ENCODE peak calls at places on chromosomes 13 and 19, in nine cellular contexts. L is AG04449; Q is fibroblast of lung; O is SK-N-SH; V is thyroid gland; H is colonic mucosa; A is thoracic aorta; Y is choroid plexus epithelial cell; S is CD8-positive, alpha-beta T cell. G is an unnamed sample.

GRCh38 chr13:76790519-76791289 is 95.5 kb downstream of the KCTD12 start:
- DNase-seq in L (no peak), Q (peak; percentile 11), O (no peak), V (no peak), H (no peak), A (no peak), Y (peak; percentile 47), S (no peak), G (no peak)

GRCh38 chr13:42746846-42747245 is 34.5 kb upstream of the FAM216B start:
- DNase-seq in L (no peak), Q (peak; percentile 12), O (no peak), V (no peak), H (no peak), A (no peak), Y (peak; percentile 41), S (no peak), G (no peak)

GRCh38 chr19:46979770-46980105 is 39.9 kb upstream of the NPAS1 start:
- DNase-seq in L (no peak), Q (no peak), O (no peak), V (no peak), H (no peak), A (no peak), Y (no peak), S (no peak), G (no peak)

GRCh38 chr13:94620286-94620896 is 18.7 kb downstream of the GPR180 start:
- DNase-seq in L (no peak), Q (peak; percentile 11), O (peak; percentile 49), V (peak; percentile 23), H (no peak), A (no peak), Y (peak; percentile 72), S (no peak), G (no peak)

GRCh38 chr19:45768644-45769053 is 403 bp downstream of the SIX5 start:
- DNase-seq in L (no peak), Q (peak; percentile 39), O (no peak), V (peak; percentile 45), H (no peak), A (no peak), Y (peak; percentile 52), S (peak; percentile 9), G (peak; percentile 56)

GRCh38 chr19:4624733-4625362 is 14.5 kb upstream of the TNFAIP8L1 start:
- DNase-seq in L (no peak), Q (no peak), O (no peak), V (no peak), H (no peak), A (no peak), Y (no peak), S (no peak), G (no peak)

GRCh38 chr19:55080121-55080914 is 4.6 kb downstream of the EPS8L1 start:
- DNase-seq in L (no peak), Q (peak; percentile 47), O (peak; percentile 96), V (peak; percentile 51), H (peak; percentile 94), A (no peak), Y (peak; percentile 67), S (peak; percentile 44), G (peak; percentile 46)

GRCh38 chr13:32538234-32538620 is 368 bp downstream of the N4BP2L2 start:
- DNase-seq in L (peak; percentile 5), Q (peak; percentile 50), O (peak; percentile 45), V (no peak), H (no peak), A (no peak), Y (peak; percentile 61), S (no peak), G (peak; percentile 65)

GRCh38 chr13:24615114-24615513 is 65.1 kb upstream of the ATP12A start:
- DNase-seq in L (no peak), Q (no peak), O (no peak), V (no peak), H (no peak), A (no peak), Y (no peak), S (no peak), G (no peak)

GRCh38 chr19:7272856-7273578 is 21.2 kb downstream of the INSR start:
- DNase-seq in L (no peak), Q (no peak), O (no peak), V (no peak), H (no peak), A (no peak), Y (no peak), S (no peak), G (no peak)

GRCh38 chr13:46469064-46469463 is 82.0 kb upstream of the RUBCNL start:
- DNase-seq in L (peak; percentile 66), Q (peak; percentile 51), O (peak; percentile 48), V (no peak), H (no peak), A (no peak), Y (peak; percentile 20), S (no peak), G (no peak)

GRCh38 chr19:3450796-3451411 is 29.4 kb downstream of the SMIM24 start:
- DNase-seq in L (peak; percentile 98), Q (peak; percentile 100), O (no peak), V (peak; percentile 37), H (no peak), A (peak; percentile 81), Y (peak; percentile 99), S (no peak), G (peak; percentile 96)

GRCh38 chr13:42028113-42028799 is 20.2 kb upstream of the DGKH start:
- DNase-seq in L (no peak), Q (no peak), O (no peak), V (no peak), H (peak; percentile 84), A (no peak), Y (peak; percentile 22), S (no peak), G (no peak)

GRCh38 chr19:21586341-21587116 is 81.1 kb downstream of the ZNF429 start:
- DNase-seq in L (no peak), Q (no peak), O (peak; percentile 82), V (peak; percentile 30), H (no peak), A (no peak), Y (no peak), S (no peak), G (peak; percentile 35)

GRCh38 chr19:7188682-7189629 is 105.3 kb downstream of the INSR start:
- DNase-seq in L (no peak), Q (no peak), O (no peak), V (no peak), H (no peak), A (no peak), Y (no peak), S (no peak), G (peak; percentile 52)

GRCh38 chr19:46213156-46213555 is 16.4 kb upstream of the IGFL1 start:
- DNase-seq in L (no peak), Q (no peak), O (no peak), V (no peak), H (no peak), A (no peak), Y (no peak), S (no peak), G (no peak)

GRCh38 chr13:50107205-50107604 is 92.0 kb downstream of the KCNRG start:
- DNase-seq in L (no peak), Q (peak; percentile 45), O (no peak), V (no peak), H (no peak), A (no peak), Y (no peak), S (no peak), G (no peak)

GRCh38 chr19:17687141-17687856 is 855 bp downstream of the UNC13A start:
- DNase-seq in L (no peak), Q (no peak), O (peak; percentile 72), V (no peak), H (no peak), A (no peak), Y (no peak), S (no peak), G (no peak)

GRCh38 chr13:64709079-64709478 is 2521.1 kb downstream of the PCDH9 start:
- DNase-seq in L (no peak), Q (no peak), O (no peak), V (no peak), H (no peak), A (no peak), Y (peak; percentile 6), S (no peak), G (no peak)

DNA sequence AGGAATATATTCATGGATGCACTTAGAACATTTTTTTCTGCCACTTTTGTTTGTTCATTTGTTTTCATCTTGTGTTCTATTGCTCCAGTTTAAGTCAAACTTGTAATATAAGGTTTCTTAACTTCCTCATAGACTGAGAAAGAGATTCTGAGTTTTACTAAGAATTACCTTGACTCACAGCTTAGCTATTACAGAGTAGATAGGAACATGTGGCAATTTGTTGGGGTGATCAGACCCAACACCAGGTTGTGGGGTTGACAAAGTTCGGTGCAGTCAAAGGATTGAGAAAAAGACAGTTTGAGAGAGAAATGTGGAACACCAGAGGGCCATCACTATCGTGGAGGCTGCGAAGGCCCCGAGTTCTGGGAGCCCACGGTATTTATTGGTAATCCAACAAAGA is 2526.0 kb downstream of the PCDH9 start:
- DNase-seq in L (no peak), Q (no peak), O (no peak), V (no peak), H (no peak), A (no peak), Y (peak; percentile 30), S (no peak), G (no peak)
- H3K4me3 ChIP-seq in L (no peak overlapping the region), Q (no peak overlapping the region), O (no peak overlapping the region), V (no peak overlapping the region), H (no peak overlapping the region), A (no peak overlapping the region), Y (no peak overlapping the region), S (no peak overlapping the region), G (no peak overlapping the region)

GRCh38 chr13:57611956-57612355 is 19.6 kb upstream of the PCDH17 start:
- DNase-seq in L (no peak), Q (no peak), O (no peak), V (no peak), H (no peak), A (no peak), Y (no peak), S (no peak), G (no peak)

GRCh38 chr13:57612568-57612967 is 19.0 kb upstream of the PCDH17 start:
- DNase-seq in L (no peak), Q (no peak), O (no peak), V (no peak), H (no peak), A (no peak), Y (no peak), S (no peak), G (no peak)
- TF ChIP-seq CTCF in L (no peak), Q (no peak), O (no peak), V (no peak), H (no peak), A (no peak), Y (no peak), S (no peak), G (no peak)

GRCh38 chr19:48740705-48741030 is 258 bp upstream of the RASIP1 start:
- DNase-seq in L (no peak), Q (no peak), O (no peak), V (no peak), H (no peak), A (no peak), Y (no peak), S (no peak), G (no peak)
- H3K4me3 ChIP-seq in L (no peak overlapping the region), Q (no peak overlapping the region), O (no peak overlapping the region), V (peak overlapping the region; percentile 55), H (no peak overlapping the region), A (no peak overlapping the region), Y (no peak overlapping the region), S (no peak overlapping the region), G (no peak overlapping the region)

DNA sequence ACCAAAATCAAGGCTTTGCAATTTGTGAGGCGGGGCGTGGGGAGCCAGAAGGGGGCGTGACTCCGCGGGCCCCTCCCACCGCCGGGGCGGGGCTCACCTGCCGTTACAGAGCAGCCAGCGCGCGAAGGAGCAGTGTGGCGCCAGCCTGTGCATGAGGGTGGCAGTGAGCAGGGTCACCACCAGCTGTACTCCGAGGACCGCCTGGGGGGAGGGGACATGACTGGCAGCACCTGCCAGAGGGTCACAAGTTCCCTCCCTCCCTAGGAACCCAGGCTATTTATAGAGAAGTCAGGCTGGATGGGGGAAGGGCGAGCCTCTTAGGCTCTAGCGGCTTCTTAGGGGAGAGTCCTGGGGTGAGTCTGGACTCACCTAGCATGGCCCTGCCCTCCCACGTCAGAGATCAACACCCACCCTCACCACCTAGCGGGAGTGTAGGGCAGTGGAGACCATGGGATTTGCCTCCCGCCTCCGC is 3.6 kb downstream of the TMEM161A start:
- DNase-seq in L (no peak), Q (no peak), O (peak; percentile 32), V (peak; percentile 52), H (peak; percentile 34), A (no peak), Y (no peak), S (peak; percentile 16), G (peak; percentile 13)
- TF ChIP-seq CTCF in L (no peak), Q (no peak), O (no peak), V (no peak), H (no peak), A (no peak), Y (no peak), S (no peak), G (no peak)

G was measured in adrenal gland.